ENCODE peak calls at places on chromosome 6, in four cellular contexts. B is transverse colon, C is gastrocnemius medialis, R is NCI-H1092 treated with DMSO at 0.1 percent for 48 hours. M is an unnamed sample.
A peak's percentile ranks its signal among the peaks of the same experiment; 100 is the strongest.

GRCh38 chr6:47875593-47875992 is 93.8 kb downstream of the OPN5 start:
- DNase-seq in B (no peak), C (no peak), R (no peak), M (no peak)

GRCh38 chr6:1960484-1961142 is 284.8 kb downstream of the GMDS start:
- DNase-seq in B (no peak), C (no peak), R (no peak), M (no peak)

GRCh38 chr6:1701668-1702353 is 92.1 kb downstream of the FOXC1 start:
- DNase-seq in B (no peak), C (peak; percentile 24), R (no peak), M (no peak)

GRCh38 chr6:32181148-32181702 is 2.8 kb downstream of the AGER start:
- DNase-seq in B (no peak), C (no peak), R (no peak), M (no peak)

GRCh38 chr6:128712898-128713297 is 170.0 kb upstream of the LAMA2 start:
- DNase-seq in B (no peak), C (no peak), R (no peak), M (no peak)

GRCh38 chr6:158211273-158212055 is 43.3 kb downstream of the GTF2H5 start:
- DNase-seq in B (no peak), C (no peak), R (no peak), M (no peak)

GRCh38 chr6:90216081-90216977 is 80.3 kb downstream of the BACH2 start:
- DNase-seq in B (peak; percentile 20), C (peak; percentile 36), R (no peak), M (no peak)

GRCh38 chr6:153538491-153538890 is 407.4 kb upstream of the RGS17 start:
- DNase-seq in B (no peak), C (no peak), R (no peak), M (no peak)

GRCh38 chr6:38604700-38605099 is 35.0 kb downstream of the BTBD9 start:
- DNase-seq in B (no peak), C (no peak), R (no peak), M (no peak)

GRCh38 chr6:45387236-45387635 is 9.5 kb upstream of the SUPT3H start:
- DNase-seq in B (no peak), C (no peak), R (no peak), M (no peak)

GRCh38 chr6:548517-548916 is 108.4 kb downstream of the HUS1B start:
- DNase-seq in B (no peak), C (no peak), R (no peak), M (no peak)

GRCh38 chr6:37319156-37319555 is 34.6 kb upstream of the RNF8 start:
- DNase-seq in B (no peak), C (no peak), R (no peak), M (no peak)

GRCh38 chr6:17932362-17932852 is 55.0 kb downstream of the KIF13A start:
- DNase-seq in B (no peak), C (peak; percentile 33), R (no peak), M (no peak)

GRCh38 chr6:70310063-70310694 is 7.3 kb upstream of the COL9A1 start:
- DNase-seq in B (no peak), C (no peak), R (no peak), M (peak; percentile 67)

GRCh38 chr6:27066381-27066780 is 181.1 kb upstream of the PRSS16 start:
- DNase-seq in B (no peak), C (no peak), R (no peak), M (no peak)

GRCh38 chr6:3746696-3747095 is 4.8 kb downstream of the PXDC1 start:
- DNase-seq in B (no peak), C (no peak), R (no peak), M (no peak)

GRCh38 chr6:156515242-156515641 is 261.9 kb upstream of the ARID1B start:
- DNase-seq in B (no peak), C (no peak), R (no peak), M (no peak)

GRCh38 chr6:144762450-144762849 is 477.3 kb downstream of the UTRN start:
- DNase-seq in B (no peak), C (no peak), R (no peak), M (no peak)

GRCh38 chr6:7541175-7542064 is at the start of gene DSP:
- DNase-seq in B (peak; percentile 90), C (no peak), R (peak; percentile 13), M (peak; percentile 91)

GRCh38 chr6:148358196-148358785 is 15.7 kb downstream of the SASH1 start:
- DNase-seq in B (no peak), C (peak; percentile 66), R (no peak), M (no peak)

GRCh38 chr6:169079650-169080049 is 174.0 kb downstream of the THBS2 start:
- DNase-seq in B (no peak), C (no peak), R (no peak), M (no peak)

GRCh38 chr6:2684059-2684749 is 66.5 kb downstream of the MYLK4 start:
- DNase-seq in B (no peak), C (no peak), R (no peak), M (no peak)

GRCh38 chr6:68778356-68779020 is 143.4 kb downstream of the ADGRB3 start:
- DNase-seq in B (no peak), C (no peak), R (peak; percentile 61), M (peak; percentile 4)

GRCh38 chr6:1082040-1082935 is 229.6 kb upstream of the FOXQ1 start:
- DNase-seq in B (no peak), C (no peak), R (no peak), M (peak; percentile 29)

GRCh38 chr6:24919404-24919892 is 16.3 kb downstream of the RIPOR2 start:
- DNase-seq in B (no peak), C (no peak), R (peak; percentile 89), M (no peak)

GRCh38 chr6:127539292-127539691 is 20.2 kb upstream of the MTCL3 start:
- DNase-seq in B (no peak), C (no peak), R (peak; percentile 30), M (peak; percentile 14)

GRCh38 chr6:25640871-25641270 is 11.1 kb upstream of the SCGN start:
- DNase-seq in B (no peak), C (no peak), R (no peak), M (no peak)

GRCh38 chr6:22222469-22222868 is 74.4 kb downstream of the PRL start:
- DNase-seq in B (no peak), C (no peak), R (no peak), M (no peak)

GRCh38 chr6:12504325-12504966 is 212.1 kb upstream of the PHACTR1 start:
- DNase-seq in B (peak; percentile 29), C (no peak), R (no peak), M (peak; percentile 43)

GRCh38 chr6:17709476-17709875 is 2.8 kb upstream of the NUP153 start:
- DNase-seq in B (no peak), C (no peak), R (no peak), M (no peak)

GRCh38 chr6:43334466-43335095 is 26.0 kb upstream of the CRIP3 start:
- DNase-seq in B (no peak), C (no peak), R (peak; percentile 43), M (peak; percentile 82)

GRCh38 chr6:132300323-132300949 is 100.8 kb downstream of the MOXD1 start:
- DNase-seq in B (peak; percentile 19), C (no peak), R (no peak), M (peak; percentile 45)

GRCh38 chr6:2661651-2662050 is 89.1 kb downstream of the MYLK4 start:
- DNase-seq in B (no peak), C (no peak), R (no peak), M (no peak)

GRCh38 chr6:56459030-56459805 is 183.5 kb downstream of the DST start:
- DNase-seq in B (no peak), C (no peak), R (no peak), M (no peak)

M was measured in small intestine.